ENCODE peak calls at places on chromosomes 13 and 19, in seven cellular contexts. U is activated CD4-positive, CD25-positive, alpha-beta regulatory T cell treated with anti-CD3 and anti-CD28 coated beads, Interleukin-2, amount 50 U/mL, for 16 hours; P is ureter; Q is adipocyte; V is tibial nerve; A is Caco-2; R is activated CD4-positive, alpha-beta T cell treated with anti-CD3 and anti-CD28 coated beads for 1 hour. W is an unnamed sample.

GRCh38 chr13:29140277-29140676 is 320.1 kb downstream of the MTUS2 start:
- DNase-seq in R (no peak), Q (no peak), U (no peak), P (no peak), A (no peak), V (no peak), W (no peak)

GRCh38 chr13:99086869-99087129 is 108.9 kb upstream of the DOCK9 start:
- DNase-seq in A (no peak), P (peak; percentile 46), Q (no peak), U (no peak), R (no peak), V (no peak), W (peak; percentile 59)

GRCh38 chr13:59635591-59635990 is 528.1 kb downstream of the DIAPH3 start:
- DNase-seq in R (no peak), Q (no peak), U (no peak), V (no peak), A (no peak), P (no peak), W (no peak)

GRCh38 chr19:4803736-4804695 is 12.5 kb downstream of the FEM1A start:
- DNase-seq in Q (peak; percentile 79), P (no peak), U (peak; percentile 44), R (peak; percentile 53), A (peak; percentile 69), V (no peak), W (peak; percentile 55)

GRCh38 chr19:16316506-16316882 is 8.1 kb upstream of the KLF2 start:
- DNase-seq in Q (no peak), A (no peak), V (no peak), P (no peak), U (no peak), R (no peak), W (no peak)

GRCh38 chr19:43554317-43554895 is 20.9 kb downstream of the XRCC1 start:
- DNase-seq in Q (no peak), P (no peak), R (no peak), A (no peak), V (no peak), U (no peak), W (no peak)

GRCh38 chr19:3048190-3048533 is 14.1 kb downstream of the TLE5 start:
- DNase-seq in A (no peak), P (no peak), V (no peak), U (no peak), R (no peak), Q (no peak), W (no peak)

GRCh38 chr13:73695325-73695724 is 438.9 kb downstream of the KLF12 start:
- DNase-seq in R (no peak), A (no peak), V (no peak), U (no peak), P (no peak), Q (no peak), W (no peak)

W was measured in NK-92 treated with Interleukin-12 subunit alpha and Interleukin-12 subunit beta, amount 100 ng/mL, for 24 hours.